ENCODE peak calls at places on chromosomes 7 and 10, in four cellular contexts. J is CD8-positive, alpha-beta T cell; C is activated CD8-positive, alpha-beta T cell treated with anti-CD3 and anti-CD28 coated beads for 36 hours; X is mucosa of descending colon. S is an unnamed sample.
A peak's percentile ranks its signal among the peaks of the same experiment; 100 is the strongest.

GRCh38 chr10:110208614-110209398 is 1.4 kb downstream of the MXI1 start:
- DNase-seq in C (no peak), J (peak; percentile 58), X (peak; percentile 51), S (no peak)

GRCh38 chr10:124004372-124004928 is 88.9 kb downstream of the CHST15 start:
- DNase-seq in J (no peak), C (no peak), X (no peak), S (peak; percentile 33)

GRCh38 chr10:8279598-8279997 is 225.1 kb downstream of the GATA3 start:
- DNase-seq in C (no peak), J (no peak), X (no peak), S (no peak)

GRCh38 chr7:105377903-105378302 is 10.8 kb downstream of the SRPK2 start:
- DNase-seq in J (no peak), X (no peak), C (no peak), S (no peak)

GRCh38 chr7:556427-556826 is 36.8 kb upstream of the PDGFA start:
- DNase-seq in J (no peak), X (no peak), C (no peak), S (no peak)

GRCh38 chr10:98292976-98293375 is 25.0 kb upstream of the LOXL4 start:
- DNase-seq in X (no peak), C (no peak), J (no peak), S (no peak)

GRCh38 chr10:128031216-128031615 is 95.0 kb downstream of the MKI67 start:
- DNase-seq in J (no peak), C (no peak), X (no peak), S (no peak)

GRCh38 chr7:41592794-41593193 is 110.1 kb downstream of the INHBA start:
- DNase-seq in J (no peak), X (no peak), C (no peak), S (no peak)

GRCh38 chr7:46139079-46139478 is 218.0 kb upstream of the IGFBP3 start:
- DNase-seq in X (no peak), C (no peak), J (no peak), S (no peak)

GRCh38 chr7:110317699-110318265 is 773.1 kb upstream of the LRRN3 start:
- DNase-seq in X (no peak), J (no peak), C (peak; percentile 4), S (no peak)

GRCh38 chr10:70337201-70337651 is 45.2 kb downstream of the LRRC20 start:
- DNase-seq in J (no peak), X (no peak), C (no peak), S (no peak)

GRCh38 chr7:44078521-44078920 is 3.8 kb downstream of the POLM start:
- DNase-seq in X (no peak), C (no peak), J (no peak), S (no peak)

GRCh38 chr7:132771301-132771730 is 195.0 kb upstream of the PLXNA4 start:
- DNase-seq in X (no peak), C (peak; percentile 46), J (peak; percentile 55), S (no peak)

GRCh38 chr7:155256761-155257481 is 40.8 kb upstream of the INSIG1 start:
- DNase-seq in C (no peak), J (no peak), X (no peak), S (no peak)

GRCh38 chr7:47549397-47549796 is 32.5 kb downstream of the TNS3 start:
- DNase-seq in X (no peak), J (no peak), C (no peak), S (no peak)

GRCh38 chr10:88820990-88821389 is 18.5 kb downstream of the LIPM start:
- DNase-seq in J (no peak), X (no peak), C (no peak), S (no peak)

GRCh38 chr7:117673839-117674238 is 194.0 kb downstream of the CFTR start:
- DNase-seq in X (no peak), J (no peak), C (no peak), S (no peak)

GRCh38 chr10:5996696-5997095 is 19.4 kb upstream of the IL15RA start:
- DNase-seq in X (no peak), J (no peak), C (no peak), S (no peak)

GRCh38 chr7:37476881-37477280 is 28.2 kb upstream of the ELMO1 start:
- DNase-seq in X (no peak), J (no peak), C (no peak), S (no peak)

GRCh38 chr10:788796-789748 is 99.6 kb upstream of the DIP2C start:
- DNase-seq in X (peak; percentile 80), J (no peak), C (peak; percentile 65), S (peak; percentile 58)

GRCh38 chr7:27345164-27345887 is 102.7 kb downstream of the EVX1 start:
- DNase-seq in J (no peak), C (no peak), X (peak; percentile 18), S (no peak)

GRCh38 chr7:130454959-130455358 is 14.1 kb upstream of the CEP41 start:
- DNase-seq in X (no peak), J (no peak), C (no peak), S (no peak)

GRCh38 chr10:122682522-122682921 is 17.1 kb downstream of the C10orf120 start:
- DNase-seq in J (no peak), C (no peak), X (no peak), S (no peak)

GRCh38 chr10:130240409-130240808 is 104.2 kb downstream of the GLRX3 start:
- DNase-seq in C (no peak), J (no peak), X (no peak), S (no peak)

GRCh38 chr10:127990846-127991542 is 84.1 kb downstream of the PTPRE start:
- DNase-seq in C (peak; percentile 88), X (no peak), J (peak; percentile 32), S (no peak)

GRCh38 chr10:3192856-3193635 is 20.5 kb upstream of the PITRM1 start:
- DNase-seq in C (peak; percentile 69), X (peak; percentile 82), J (peak; percentile 35), S (no peak)

GRCh38 chr7:70076325-70076724 is 478.1 kb downstream of the AUTS2 start:
- DNase-seq in J (no peak), C (no peak), X (no peak), S (no peak)

GRCh38 chr10:129332476-129332875 is 134.6 kb upstream of the MGMT start:
- DNase-seq in J (no peak), C (peak; percentile 39), X (peak; percentile 4), S (no peak)

GRCh38 chr7:27409776-27410175 is 167.2 kb downstream of the EVX1 start:
- DNase-seq in J (no peak), X (no peak), C (no peak), S (no peak)

GRCh38 chr10:132788831-132789219 is 2.9 kb upstream of the NKX6-2 start:
- DNase-seq in J (no peak), C (no peak), X (no peak), S (no peak)

GRCh38 chr10:27241640-27242472 is 1.3 kb upstream of the ACBD5 start:
- DNase-seq in J (peak; percentile 84), X (peak; percentile 94), C (peak; percentile 91), S (peak; percentile 90)
- TF ChIP-seq CTCF in J (no peak), X (no peak), C (peak; percentile 37), S (peak; percentile 23)

GRCh38 chr7:84912993-84913635 is 273.7 kb downstream of the SEMA3D start:
- DNase-seq in J (no peak), X (no peak), C (no peak), S (no peak)

GRCh38 chr7:84916161-84916560 is 270.7 kb downstream of the SEMA3D start:
- DNase-seq in X (no peak), J (no peak), C (no peak), S (no peak)

GRCh38 chr7:84912537-84912936 is 274.3 kb downstream of the SEMA3D start:
- DNase-seq in X (no peak), J (no peak), C (no peak), S (no peak)

GRCh38 chr7:84913731-84914130 is 273.1 kb downstream of the SEMA3D start:
- DNase-seq in C (no peak), X (no peak), J (no peak), S (no peak)

DNA sequence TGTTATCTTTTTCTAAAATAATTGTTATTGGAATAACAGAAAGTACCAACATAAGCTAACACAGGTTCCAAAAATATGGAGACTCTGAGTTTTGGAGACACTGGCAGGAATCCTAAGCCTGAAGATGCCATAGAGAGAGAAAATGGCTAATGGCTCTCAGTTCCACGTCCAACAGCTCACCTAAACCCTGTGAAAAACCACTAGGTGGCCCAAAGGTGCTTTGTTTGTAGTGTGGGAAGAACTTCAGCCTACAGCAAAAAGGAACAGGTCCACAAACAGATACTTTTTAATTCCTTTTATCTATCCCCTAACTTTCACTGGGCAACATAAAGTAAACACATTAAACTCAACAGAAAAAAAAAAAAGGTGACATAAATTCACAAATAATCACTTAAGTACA is 272.3 kb downstream of the SEMA3D start:
- DNase-seq in X (no peak), C (no peak), J (no peak), S (no peak)
- TF ChIP-seq CTCF in X (no peak), C (no peak), J (no peak), S (no peak)

DNA sequence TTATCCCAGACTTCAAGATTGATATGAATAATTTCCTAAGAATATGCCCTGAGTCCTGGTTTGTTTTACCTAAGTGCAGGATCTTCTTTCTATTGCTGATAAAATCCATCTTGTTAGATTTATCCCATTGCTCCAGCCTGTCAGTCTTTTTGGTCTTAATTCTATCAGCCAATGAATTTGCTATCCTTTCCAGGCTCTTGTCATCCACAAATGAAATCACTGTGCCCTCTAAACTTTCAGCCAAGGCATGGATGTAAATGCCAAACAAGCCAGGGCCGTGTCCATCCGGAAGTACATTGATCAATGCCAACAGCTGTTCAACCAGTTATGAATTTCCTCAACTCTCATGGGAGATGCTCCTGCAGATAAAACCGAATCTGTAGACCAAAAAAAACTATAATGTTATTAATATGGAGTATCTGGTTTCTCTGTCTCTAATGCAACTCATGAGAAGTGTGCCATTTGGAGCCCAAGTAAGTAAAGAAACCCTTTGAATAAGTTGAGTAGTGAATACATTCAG is 40.0 kb downstream of the NPY start:
- DNase-seq in X (no peak), J (no peak), C (no peak), S (no peak)
- TF ChIP-seq CTCF in X (no peak), J (no peak), C (no peak), S (no peak)

GRCh38 chr10:30270247-30270646 is 78.8 kb downstream of the MTPAP start:
- DNase-seq in X (no peak), C (no peak), J (no peak), S (no peak)
- TF ChIP-seq CTCF in X (no peak), C (no peak), J (peak; percentile 18), S (peak; percentile 23)

GRCh38 chr7:66657798-66658197 is 29.1 kb downstream of the KCTD7 start:
- DNase-seq in X (no peak), C (no peak), J (no peak), S (no peak)

DNA sequence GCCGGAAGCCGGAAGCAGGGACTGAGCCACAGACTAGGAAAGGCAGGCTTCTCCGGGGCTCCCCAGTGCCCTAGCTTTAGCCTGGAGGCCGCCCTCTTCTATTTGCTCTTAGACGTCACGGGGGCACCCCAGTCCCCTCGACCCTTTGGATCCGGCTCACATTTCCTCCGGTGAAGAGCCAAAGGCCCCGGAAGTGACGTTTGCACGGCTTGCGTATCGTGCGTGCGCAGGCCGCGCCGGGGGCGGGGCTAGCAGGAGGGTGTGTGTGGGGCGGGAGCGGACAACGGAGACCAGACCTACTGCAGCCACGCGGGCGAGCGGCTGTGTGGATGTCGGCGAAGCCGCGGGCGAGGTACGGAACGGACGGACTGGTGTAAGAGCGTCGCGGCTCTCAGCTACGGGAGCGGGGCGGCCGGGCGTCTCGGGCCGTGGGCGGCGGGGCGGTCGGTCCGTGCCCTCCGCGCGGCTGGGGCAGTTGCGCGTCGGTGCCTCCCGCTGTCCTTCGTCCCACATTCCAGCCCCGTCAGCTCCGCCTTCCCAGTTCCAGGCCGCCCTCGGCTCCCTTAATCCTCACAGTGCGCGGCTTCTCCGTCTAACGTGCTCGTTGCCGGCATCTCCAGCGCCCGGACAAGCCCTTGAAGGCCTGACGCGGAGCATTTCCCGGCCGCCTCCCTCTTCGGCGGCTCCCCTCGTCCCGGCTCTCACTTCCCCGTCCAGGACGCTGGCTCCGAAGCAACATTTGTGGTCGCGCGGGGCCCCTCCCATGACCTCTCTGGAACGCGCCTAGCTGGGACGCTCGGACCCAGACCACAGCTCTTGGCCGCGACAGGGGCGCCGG is 25.8 kb downstream of the KCTD7 start:
- DNase-seq in J (peak; percentile 98), X (peak; percentile 99), C (peak; percentile 99), S (peak; percentile 99)
- TF ChIP-seq CTCF in J (no peak), X (no peak), C (no peak), S (no peak)

S was measured in mesothelial cell of epicardium.